ENCODE peak calls at places on chromosomes 16 and 17, in six cellular contexts. H is hepatocyte, Z is psoas muscle, A is WERI-Rb-1, J is A549, X is body of pancreas. O is an unnamed sample.

GRCh38 chr16:11833951-11834695 is 17.2 kb downstream of the RSL1D1 start:
- DNase-seq in H (peak; percentile 44), Z (no peak), A (no peak), J (no peak), X (no peak), O (no peak)

GRCh38 chr17:38341035-38341721 is 2.6 kb downstream of the GPR179 start:
- DNase-seq in H (peak; percentile 42), Z (peak; percentile 45), A (no peak), J (no peak), X (peak; percentile 83), O (peak; percentile 64)

GRCh38 chr17:10201680-10202079 is 3.3 kb upstream of the GAS7 start:
- DNase-seq in H (no peak), Z (no peak), A (no peak), J (no peak), X (no peak), O (no peak)

GRCh38 chr17:80817861-80818260 is 173.8 kb upstream of the CHMP6 start:
- DNase-seq in H (no peak), Z (no peak), A (no peak), J (no peak), X (no peak), O (no peak)

GRCh38 chr16:27333549-27333948 is 19.8 kb downstream of the IL4R start:
- DNase-seq in H (no peak), Z (no peak), A (peak; percentile 83), J (no peak), X (no peak), O (no peak)

GRCh38 chr17:7438050-7438614 is 1.2 kb upstream of the FGF11 start:
- DNase-seq in H (peak; percentile 80), Z (peak; percentile 76), A (peak; percentile 77), J (no peak), X (peak; percentile 32), O (peak; percentile 60)

GRCh38 chr16:17566075-17566474 is 95.3 kb upstream of the XYLT1 start:
- DNase-seq in H (no peak), Z (no peak), A (no peak), J (no peak), X (no peak), O (no peak)

GRCh38 chr17:73231363-73231762 is 30.3 kb downstream of the CPSF4L start:
- DNase-seq in H (peak; percentile 45), Z (no peak), A (no peak), J (peak; percentile 43), X (peak; percentile 13), O (no peak)

GRCh38 chr16:73048292-73049050 is 543 bp upstream of the ZFHX3 start:
- DNase-seq in H (peak; percentile 65), Z (peak; percentile 80), A (no peak), J (no peak), X (peak; percentile 47), O (peak; percentile 78)

DNA sequence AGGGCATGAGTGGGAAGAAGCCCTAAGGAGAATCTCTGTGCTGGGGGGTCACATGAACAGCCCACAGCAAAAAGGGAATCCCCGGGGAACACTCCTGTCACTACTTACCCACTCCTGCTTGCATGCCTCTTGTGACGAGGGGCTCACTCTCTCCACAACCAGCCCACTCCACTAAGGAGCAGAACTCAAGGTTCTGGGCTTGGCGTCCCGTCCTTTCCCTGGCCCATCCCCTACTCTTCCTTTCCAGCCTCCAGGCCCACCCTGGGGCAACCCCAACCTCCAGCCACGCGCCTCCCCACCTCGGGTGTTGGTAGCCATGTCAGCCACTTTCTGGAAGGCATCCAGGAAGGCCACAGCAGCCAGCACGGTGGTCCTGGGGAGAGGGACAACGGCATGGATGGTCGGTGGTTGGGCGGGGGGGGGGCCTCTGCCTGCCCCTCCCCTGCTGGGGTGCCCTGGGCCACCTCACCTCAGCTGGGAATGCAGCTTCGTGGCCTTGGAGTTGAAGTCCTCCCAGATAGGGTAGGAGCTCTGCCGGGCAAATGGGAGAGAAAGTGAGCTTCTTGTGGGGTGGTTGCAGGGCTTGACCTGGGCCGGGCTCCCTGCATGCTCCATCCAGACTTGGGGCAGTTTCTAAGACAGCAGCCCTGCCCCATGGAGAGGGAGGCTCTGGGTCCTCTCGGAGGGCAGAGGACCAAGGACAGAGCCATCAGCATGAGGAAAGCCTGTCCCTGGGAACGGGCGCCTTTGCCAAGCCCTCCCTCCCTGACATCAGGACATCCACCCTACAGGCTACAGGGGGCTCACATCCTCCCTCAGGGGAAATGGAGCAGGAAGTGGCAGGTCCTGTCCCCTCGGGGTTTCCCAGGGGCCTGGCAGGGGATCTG is 5.1 kb downstream of the MTSS2 start:
- DNase-seq in H (no peak), Z (peak; percentile 28), A (no peak), J (no peak), X (no peak), O (peak; percentile 26)
- TF ChIP-seq CTCF in H (no peak), Z (no peak), A (no peak), J (no peak), X (no peak), O (no peak)

DNA sequence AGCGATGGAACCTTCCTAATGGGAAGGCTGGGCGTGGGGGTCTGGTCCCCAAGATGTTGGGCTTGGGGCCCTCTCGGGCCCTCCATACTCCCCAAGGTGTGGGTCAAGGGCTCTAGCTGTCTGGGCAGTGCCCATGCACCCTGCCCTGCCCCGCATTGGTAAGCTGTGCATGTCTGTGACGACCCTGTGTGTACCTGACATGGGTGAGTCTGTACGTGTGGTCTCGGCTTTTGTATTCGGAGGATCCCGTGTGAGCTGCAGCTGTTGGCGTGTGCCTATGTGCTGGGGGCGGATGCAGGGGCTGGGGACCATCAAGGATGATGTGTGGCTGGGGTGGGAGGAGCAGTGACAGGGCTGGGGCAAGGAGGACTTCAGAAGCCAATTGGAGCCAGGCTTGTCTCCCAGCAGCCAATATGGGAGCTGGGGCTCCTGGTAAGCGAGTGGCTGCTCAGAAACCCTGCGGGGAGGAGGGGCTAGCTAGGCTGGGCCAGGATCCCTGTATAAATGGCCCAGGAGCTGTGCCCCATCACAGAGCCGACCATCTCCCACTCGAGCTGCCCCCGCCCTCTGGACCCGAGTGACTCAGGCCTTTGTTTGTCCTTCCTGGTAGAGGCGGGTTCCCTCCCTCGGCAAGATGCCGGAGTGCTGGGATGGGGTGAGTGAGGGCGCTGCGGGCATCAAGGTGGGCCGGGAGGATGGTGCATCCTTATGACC is at the start of gene NDRG4:
- DNase-seq in H (peak; percentile 79), Z (peak; percentile 36), A (peak; percentile 70), J (peak; percentile 92), X (peak; percentile 57), O (peak; percentile 38)
- H3K4me3 ChIP-seq in H (peak within 1 kb of the TSS; percentile 43), Z (no peak within 1 kb of the TSS), A (peak within 1 kb of the TSS; percentile 52), J (peak within 1 kb of the TSS; percentile 44), X (no peak within 1 kb of the TSS), O (no peak within 1 kb of the TSS)

DNA sequence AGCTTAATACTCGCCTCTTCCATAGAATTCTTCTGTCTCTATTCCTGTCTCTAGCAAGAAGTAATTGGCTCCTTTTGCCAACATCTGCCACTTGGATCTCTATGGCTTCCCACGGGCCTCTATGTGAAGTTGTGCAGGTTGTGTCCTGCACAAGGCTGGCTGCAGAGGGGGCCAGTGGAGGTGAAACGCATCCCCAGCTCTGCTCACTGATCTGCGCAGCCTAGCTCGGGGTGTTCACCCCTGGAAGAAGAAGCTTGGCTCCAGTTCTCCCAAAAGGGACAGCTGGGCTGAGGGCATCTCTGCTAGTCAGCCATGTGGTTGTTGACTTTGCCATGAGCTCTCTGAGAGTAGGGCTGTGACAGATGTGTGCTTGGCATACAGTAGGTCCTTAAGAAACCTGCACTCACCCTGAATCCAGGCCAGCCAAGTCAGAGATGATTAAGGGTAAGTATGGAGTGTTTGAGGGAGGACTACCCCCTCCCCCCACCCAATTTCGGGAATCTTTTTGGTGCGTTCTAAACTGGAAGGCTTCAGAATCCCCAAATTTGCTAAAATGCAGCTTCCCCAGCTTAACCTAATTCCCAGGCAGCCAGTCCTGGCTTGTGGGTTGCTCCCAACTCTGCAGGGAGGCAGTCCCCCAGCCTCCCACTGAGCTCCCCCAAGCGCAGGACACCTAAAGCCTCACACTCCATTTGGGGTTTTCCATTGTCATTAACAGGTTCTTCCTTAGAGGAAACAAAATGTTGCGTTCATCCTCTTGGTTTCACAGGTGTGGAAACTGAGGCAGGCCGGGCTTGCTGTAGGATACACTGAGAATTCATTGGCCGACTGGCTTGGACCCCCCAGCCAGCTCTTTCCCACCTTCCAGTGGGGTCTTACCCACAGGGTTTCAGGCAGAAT is 2.1 kb upstream of the TAC4 start:
- DNase-seq in H (no peak), Z (no peak), A (no peak), J (no peak), X (no peak), O (no peak)
- H3K9me3 ChIP-seq in H (no peaks in the 10 kb centered on the region), Z (no peaks in the 10 kb centered on the region), A (no peaks in the 10 kb centered on the region), J (no peaks in the 10 kb centered on the region), X (no peaks in the 10 kb centered on the region), O (no peaks in the 10 kb centered on the region)

GRCh38 chr16:734208-734980 is 6.4 kb downstream of the CIAO3 start:
- DNase-seq in H (no peak), Z (no peak), A (no peak), J (no peak), X (no peak), O (no peak)

GRCh38 chr16:732332-732731 is 5.4 kb downstream of the HAGHL start:
- DNase-seq in H (no peak), Z (no peak), A (no peak), J (no peak), X (no peak), O (no peak)

GRCh38 chr16:732936-733335 is 6.0 kb downstream of the HAGHL start:
- DNase-seq in H (no peak), Z (no peak), A (no peak), J (no peak), X (no peak), O (no peak)

GRCh38 chr16:734981-735881 is 5.6 kb downstream of the CIAO3 start:
- DNase-seq in H (no peak), Z (no peak), A (no peak), J (no peak), X (no peak), O (no peak)

GRCh38 chr16:733382-734207 is 6.7 kb downstream of the HAGHL start:
- DNase-seq in H (no peak), Z (no peak), A (peak; percentile 64), J (no peak), X (no peak), O (peak; percentile 54)
- TF ChIP-seq CTCF in H (peak; percentile 11), Z (peak; percentile 15), A (peak; percentile 86), J (peak; percentile 49), X (no peak), O (no peak)

DNA sequence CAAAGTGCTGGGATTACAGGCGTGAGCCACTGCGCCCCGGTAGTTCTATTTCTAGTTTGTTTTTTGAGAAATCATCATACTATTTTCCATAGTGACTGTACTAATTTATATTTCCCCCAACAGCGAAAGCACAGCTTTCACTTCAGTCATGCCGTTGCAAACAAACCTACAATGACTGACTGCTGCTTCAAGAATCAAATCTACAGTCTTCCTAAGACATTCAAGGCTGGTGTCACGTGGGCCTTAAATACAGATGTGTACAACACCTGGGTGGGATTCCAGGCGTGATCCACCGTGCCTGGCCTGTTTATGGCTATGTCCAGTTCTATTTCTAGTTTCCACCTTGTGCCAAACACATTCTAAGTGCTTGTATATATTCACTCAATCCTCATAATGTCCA is 72.0 kb downstream of the ABCC6 start:
- DNase-seq in H (no peak), Z (no peak), A (no peak), J (no peak), X (no peak), O (no peak)
- H3K4me3 ChIP-seq in H (no peak overlapping the region), Z (no peak overlapping the region), A (no peak overlapping the region), J (no peak overlapping the region), X (no peak overlapping the region), O (no peak overlapping the region)

DNA sequence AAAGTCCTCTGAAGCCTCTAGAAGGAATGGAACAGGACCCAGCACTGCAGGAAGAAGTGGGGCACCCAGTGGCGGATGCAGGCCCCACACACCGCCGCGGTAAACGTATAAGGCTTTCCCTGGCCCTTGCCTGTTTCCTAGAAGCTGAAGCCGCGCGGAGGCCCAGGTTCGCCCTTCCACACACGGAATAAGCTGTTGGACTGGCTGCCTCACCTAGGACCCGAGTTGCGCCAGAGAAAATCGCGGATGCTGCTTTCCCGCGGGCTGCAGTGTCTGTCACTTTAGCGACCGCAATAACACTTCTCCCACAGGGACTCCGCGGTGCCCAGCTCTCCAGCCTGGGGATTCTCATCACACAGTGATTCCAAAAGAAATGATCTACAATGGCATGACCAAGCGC is 1736.9 kb downstream of the TP53TG3F start:
- DNase-seq in H (no peak), Z (no peak), A (no peak), J (no peak), X (no peak), O (no peak)
- H3K9me3 ChIP-seq in H (no peaks in the 10 kb centered on the region), Z (no peaks in the 10 kb centered on the region), A (no peaks in the 10 kb centered on the region), J (no peaks in the 10 kb centered on the region), X (no peaks in the 10 kb centered on the region), O (peaks cover 65% of the 10 kb centered on the region)